ENCODE peak calls at places on chromosome 18, in four cellular contexts. Y, F, Z and L are unnamed samples.
A peak's percentile ranks its signal among the peaks of the same experiment; 100 is the strongest.

GRCh38 chr18:69916412-69916811 is 31.3 kb downstream of the CD226 start:
- DNase-seq in Y (no peak), F (no peak), Z (no peak), L (no peak)

GRCh38 chr18:13672657-13673056 is 53.7 kb downstream of the FAM210A start:
- DNase-seq in Y (no peak), F (no peak), Z (no peak), L (no peak)

GRCh38 chr18:31586616-31587015 is 5.1 kb upstream of the TTR start:
- DNase-seq in Y (peak; percentile 57), F (no peak), Z (no peak), L (no peak)

GRCh38 chr18:34760444-34760843 is 50.3 kb downstream of the DTNA start:
- DNase-seq in Y (no peak), F (no peak), Z (no peak), L (no peak)

GRCh38 chr18:74836296-74837139 is 238.8 kb downstream of the ZNF407 start:
- DNase-seq in Y (peak; percentile 72), F (no peak), Z (no peak), L (no peak)

GRCh38 chr18:26780520-26781325 is 84.8 kb downstream of the AQP4 start:
- DNase-seq in Y (no peak), F (no peak), Z (no peak), L (no peak)

GRCh38 chr18:68083776-68084175 is 567.3 kb upstream of the DSEL start:
- DNase-seq in Y (no peak), F (no peak), Z (no peak), L (no peak)

GRCh38 chr18:49747876-49748275 is 65.5 kb downstream of the ACAA2 start:
- DNase-seq in Y (no peak), F (no peak), Z (no peak), L (no peak)

GRCh38 chr18:58015045-58015444 is 29.0 kb upstream of the NEDD4L start:
- DNase-seq in Y (no peak), F (no peak), Z (peak; percentile 71), L (no peak)

GRCh38 chr18:66346833-66347595 is 256.9 kb downstream of the CDH19 start:
- DNase-seq in Y (no peak), F (no peak), Z (no peak), L (no peak)

GRCh38 chr18:35513181-35513932 is 15.6 kb upstream of the INO80C start:
- DNase-seq in Y (no peak), F (no peak), Z (no peak), L (peak; percentile 56)

GRCh38 chr18:9704233-9705118 is 3.6 kb upstream of the RAB31 start:
- DNase-seq in Y (no peak), F (no peak), Z (peak; percentile 35), L (no peak)

GRCh38 chr18:77177009-77177408 is 44.4 kb upstream of the MBP start:
- DNase-seq in Y (no peak), F (no peak), Z (no peak), L (no peak)

GRCh38 chr18:48592540-48592939 is 53.7 kb downstream of the CTIF start:
- DNase-seq in Y (no peak), F (peak; percentile 38), Z (no peak), L (no peak)

GRCh38 chr18:10463741-10464140 is 9.3 kb downstream of the APCDD1 start:
- DNase-seq in Y (no peak), F (no peak), Z (no peak), L (no peak)

GRCh38 chr18:6781846-6782245 is 52.3 kb downstream of the ARHGAP28 start:
- DNase-seq in Y (no peak), F (no peak), Z (no peak), L (no peak)

GRCh38 chr18:48679236-48679635 is 140.4 kb downstream of the CTIF start:
- DNase-seq in Y (no peak), F (no peak), Z (no peak), L (no peak)

GRCh38 chr18:56043691-56044090 is 455.7 kb upstream of the TCF4 start:
- DNase-seq in Y (no peak), F (no peak), Z (no peak), L (no peak)

GRCh38 chr18:76461692-76462325 is 33.2 kb downstream of the ZNF516 start:
- DNase-seq in Y (no peak), F (no peak), Z (no peak), L (no peak)

GRCh38 chr18:69599377-69599776 is 198.7 kb downstream of the DOK6 start:
- DNase-seq in Y (no peak), F (no peak), Z (no peak), L (no peak)

GRCh38 chr18:58051765-58052460 is 7.9 kb downstream of the NEDD4L start:
- DNase-seq in Y (no peak), F (no peak), Z (no peak), L (no peak)

GRCh38 chr18:8616026-8616401 is 6.8 kb downstream of the RAB12 start:
- DNase-seq in Y (peak; percentile 35), F (no peak), Z (no peak), L (no peak)

DNA sequence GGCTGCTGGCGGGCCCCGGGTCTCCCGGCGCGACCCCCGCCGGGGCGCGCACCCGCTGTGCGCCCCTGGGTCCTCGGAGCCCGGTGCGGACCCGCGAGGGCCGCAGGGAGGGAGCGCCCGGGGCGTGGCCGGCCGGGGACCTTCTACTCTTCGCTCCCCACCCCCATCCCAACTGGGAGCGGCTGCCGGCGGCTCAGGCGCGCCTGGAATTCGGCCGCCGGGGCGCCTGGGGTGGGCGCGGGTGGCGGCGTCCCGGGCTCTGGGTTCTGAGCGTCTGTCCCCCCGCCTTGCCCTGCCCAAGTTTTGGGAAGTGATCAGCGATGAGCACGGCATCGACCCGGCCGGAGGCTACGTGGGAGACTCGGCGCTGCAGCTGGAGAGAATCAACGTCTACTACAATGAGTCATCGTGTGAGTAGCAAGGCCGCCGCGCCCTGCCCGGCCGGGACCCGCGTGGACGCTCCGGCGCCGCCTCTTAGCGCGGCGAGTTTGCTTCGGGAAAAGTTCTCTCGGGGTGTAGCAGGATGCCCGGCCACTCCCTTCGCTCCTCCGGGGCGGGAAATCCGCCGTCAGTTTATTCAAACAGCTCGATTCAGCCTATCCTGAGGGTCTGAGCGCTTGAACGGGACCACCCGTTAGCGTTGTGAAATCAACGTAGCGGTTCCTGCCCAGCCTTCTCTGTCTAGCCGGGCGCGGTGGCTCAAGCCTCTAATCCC is 502 bp downstream of the TUBB6 start:
- DNase-seq in Y (peak; percentile 29), F (peak; percentile 88), Z (no peak), L (peak; percentile 47)
- TF ChIP-seq FOXK2 in Y (no peak), F (no peak), Z (no peak), L (no peak)

GRCh38 chr18:51559902-51560287 is 362.4 kb upstream of the MEX3C start:
- DNase-seq in Y (no peak), F (no peak), Z (no peak), L (no peak)

GRCh38 chr18:51559198-51559901 is 361.9 kb upstream of the MEX3C start:
- DNase-seq in Y (no peak), F (no peak), Z (no peak), L (no peak)

GRCh38 chr18:51563401-51563800 is 365.9 kb upstream of the MEX3C start:
- DNase-seq in Y (no peak), F (no peak), Z (no peak), L (no peak)

GRCh38 chr18:51561821-51562220 is 364.3 kb upstream of the MEX3C start:
- DNase-seq in Y (no peak), F (no peak), Z (no peak), L (no peak)
- TF ChIP-seq TARDBP in Y (no peak), F (no peak), Z (no peak), L (no peak)

GRCh38 chr18:36526611-36527010 is 229.1 kb downstream of the FHOD3 start:
- DNase-seq in Y (no peak), F (no peak), Z (no peak), L (no peak)

GRCh38 chr18:36525913-36526312 is 228.4 kb downstream of the FHOD3 start:
- DNase-seq in Y (no peak), F (no peak), Z (no peak), L (no peak)

GRCh38 chr18:36518839-36519238 is 221.3 kb downstream of the FHOD3 start:
- DNase-seq in Y (no peak), F (no peak), Z (no peak), L (no peak)

GRCh38 chr18:36519358-36519757 is 221.8 kb downstream of the FHOD3 start:
- DNase-seq in Y (no peak), F (no peak), Z (no peak), L (no peak)

GRCh38 chr18:36522503-36522902 is 225.0 kb downstream of the FHOD3 start:
- DNase-seq in Y (no peak), F (no peak), Z (no peak), L (no peak)
- TF ChIP-seq FOXK2 in Y (no peak), F (no peak), Z (no peak), L (no peak)

GRCh38 chr18:40670991-40671390 is 1284.0 kb upstream of the PIK3C3 start:
- DNase-seq in Y (no peak), F (no peak), Z (no peak), L (no peak)
- TF ChIP-seq TARDBP in Y (no peak), F (no peak), Z (no peak), L (no peak)

GRCh38 chr18:39380823-39381222 is 1815.2 kb upstream of the CELF4 start:
- DNase-seq in Y (no peak), F (no peak), Z (no peak), L (no peak)
- TF ChIP-seq FOXK2 in Y (no peak), F (no peak), Z (no peak), L (no peak)

GRCh38 chr18:42706618-42707017 is 408.9 kb downstream of the RIT2 start:
- DNase-seq in Y (no peak), F (no peak), Z (no peak), L (no peak)

GRCh38 chr18:42712065-42712464 is 403.4 kb downstream of the RIT2 start:
- DNase-seq in Y (no peak), F (no peak), Z (no peak), L (no peak)

GRCh38 chr18:42707080-42707479 is 408.4 kb downstream of the RIT2 start:
- DNase-seq in Y (no peak), F (no peak), Z (no peak), L (no peak)

DNA sequence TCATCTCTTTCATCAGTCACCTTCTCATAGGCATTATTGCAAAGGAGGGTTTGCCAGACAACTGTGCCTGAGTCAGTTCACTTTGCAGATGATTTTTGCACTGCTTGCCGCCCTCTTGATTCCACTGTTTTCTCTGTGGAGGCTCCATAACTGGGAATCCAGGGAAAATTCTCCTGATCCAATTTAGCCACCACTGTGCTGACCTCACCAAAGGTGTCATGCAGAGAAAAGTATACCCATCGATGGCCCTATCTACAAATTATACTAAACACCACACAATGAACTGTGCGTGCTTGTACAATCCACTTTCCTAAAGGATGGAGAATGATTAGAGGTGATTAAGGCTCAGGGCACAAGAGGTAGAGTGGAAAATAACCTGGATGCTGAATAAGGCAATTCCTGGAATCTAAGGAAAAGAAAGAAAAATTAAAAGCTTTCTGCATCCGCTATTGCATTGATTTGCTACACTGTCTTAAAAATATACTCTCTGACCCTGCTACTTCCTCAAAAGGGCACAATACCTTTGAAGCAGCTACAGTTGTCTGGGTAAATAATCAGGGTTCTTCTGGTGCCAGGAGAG is 409.4 kb downstream of the RIT2 start:
- DNase-seq in Y (no peak), F (no peak), Z (no peak), L (no peak)
- TF ChIP-seq TARDBP in Y (no peak), F (no peak), Z (no peak), L (no peak)

GRCh38 chr18:79200546-79201268 is 131.5 kb downstream of the ATP9B start:
- DNase-seq in Y (no peak), F (no peak), Z (no peak), L (peak; percentile 8)

GRCh38 chr18:79199691-79200374 is 130.6 kb downstream of the ATP9B start:
- DNase-seq in Y (no peak), F (no peak), Z (no peak), L (no peak)

GRCh38 chr18:79193826-79194225 is 124.6 kb downstream of the ATP9B start:
- DNase-seq in Y (no peak), F (no peak), Z (no peak), L (no peak)

GRCh38 chr18:79195716-79196683 is 126.8 kb downstream of the ATP9B start:
- DNase-seq in Y (no peak), F (no peak), Z (no peak), L (no peak)

GRCh38 chr18:79197531-79197930 is 128.3 kb downstream of the ATP9B start:
- DNase-seq in Y (no peak), F (no peak), Z (no peak), L (no peak)
- TF ChIP-seq FOXK2 in Y (no peak), F (no peak), Z (no peak), L (no peak)